ENCODE peak calls at places on chromosome 2, in ten cellular contexts. S, Z, D, C, E, M, W, Q, H and V are unnamed samples.
A peak's percentile ranks its signal among the peaks of the same experiment; 100 is the strongest.

GRCh38 chr2:156229724-156230362 is 102.7 kb downstream of the NR4A2 start:
- DNase-seq in S (no peak), Z (no peak), D (no peak), C (no peak), E (no peak), M (no peak), W (no peak), Q (no peak), H (no peak), V (no peak)

GRCh38 chr2:150144546-150145305 is 342.7 kb downstream of the RND3 start:
- DNase-seq in S (no peak), Z (no peak), D (no peak), C (no peak), E (peak; percentile 68), M (no peak), W (no peak), Q (no peak), H (no peak), V (no peak)

GRCh38 chr2:9430316-9431293 is 7.2 kb downstream of the CPSF3 start:
- DNase-seq in S (no peak), Z (no peak), D (no peak), C (no peak), E (peak; percentile 39), M (no peak), W (no peak), Q (no peak), H (no peak), V (no peak)

GRCh38 chr2:105959357-105959756 is 214.6 kb downstream of the NCK2 start:
- DNase-seq in S (no peak), Z (no peak), D (no peak), C (no peak), E (no peak), M (no peak), W (no peak), Q (no peak), H (no peak), V (no peak)

GRCh38 chr2:195451160-195451559 is 205.9 kb upstream of the SLC39A10 start:
- DNase-seq in S (no peak), Z (no peak), D (no peak), C (no peak), E (no peak), M (no peak), W (no peak), Q (no peak), H (no peak), V (no peak)

GRCh38 chr2:33275689-33276444 is 200.6 kb upstream of the RASGRP3 start:
- DNase-seq in S (peak; percentile 63), Z (peak; percentile 53), D (peak; percentile 78), C (peak; percentile 6), E (peak; percentile 98), M (peak; percentile 93), W (peak; percentile 78), Q (peak; percentile 78), H (no peak), V (no peak)

GRCh38 chr2:120261387-120262006 is 8.8 kb downstream of the RALB start:
- DNase-seq in S (no peak), Z (no peak), D (no peak), C (no peak), E (no peak), M (no peak), W (no peak), Q (no peak), H (no peak), V (no peak)

GRCh38 chr2:74513605-74514367 is 464 bp upstream of the TLX2 start:
- DNase-seq in S (no peak), Z (no peak), D (no peak), C (no peak), E (no peak), M (no peak), W (no peak), Q (no peak), H (peak; percentile 54), V (no peak)

GRCh38 chr2:98608962-98609604 is 694 bp downstream of the UNC50 start:
- DNase-seq in S (no peak), Z (no peak), D (no peak), C (no peak), E (peak; percentile 55), M (peak; percentile 16), W (peak; percentile 63), Q (no peak), H (peak; percentile 53), V (no peak)

GRCh38 chr2:241009601-241010530 is 11.4 kb downstream of the SNED1 start:
- DNase-seq in S (peak; percentile 53), Z (peak; percentile 45), D (no peak), C (no peak), E (peak; percentile 80), M (no peak), W (peak; percentile 60), Q (no peak), H (peak; percentile 59), V (peak; percentile 18)

GRCh38 chr2:222296311-222296736 is 2.5 kb downstream of the PAX3 start:
- DNase-seq in S (no peak), Z (no peak), D (no peak), C (no peak), E (no peak), M (no peak), W (no peak), Q (no peak), H (no peak), V (no peak)

GRCh38 chr2:239139101-239139500 is 261.7 kb downstream of the HDAC4 start:
- DNase-seq in S (peak; percentile 7), Z (no peak), D (no peak), C (no peak), E (no peak), M (no peak), W (no peak), Q (no peak), H (no peak), V (no peak)

GRCh38 chr2:217798743-217799552 is 203.8 kb downstream of the TNS1 start:
- DNase-seq in S (no peak), Z (peak; percentile 26), D (peak; percentile 3), C (no peak), E (no peak), M (no peak), W (no peak), Q (peak; percentile 58), H (no peak), V (no peak)

GRCh38 chr2:218961651-218962570 is 2.4 kb downstream of the CDK5R2 start:
- DNase-seq in S (no peak), Z (no peak), D (no peak), C (no peak), E (no peak), M (no peak), W (no peak), Q (no peak), H (peak; percentile 75), V (no peak)

GRCh38 chr2:36695746-36696415 is 626 bp upstream of the VIT start:
- DNase-seq in S (no peak), Z (no peak), D (no peak), C (no peak), E (peak; percentile 65), M (no peak), W (no peak), Q (no peak), H (no peak), V (no peak)
- TF ChIP-seq CTCF in S (peak; percentile 10), Z (no peak), D (no peak), C (no peak), E (peak; percentile 23), M (no peak), W (peak; percentile 18), Q (peak; percentile 6), H (peak; percentile 9), V (peak; percentile 68)

DNA sequence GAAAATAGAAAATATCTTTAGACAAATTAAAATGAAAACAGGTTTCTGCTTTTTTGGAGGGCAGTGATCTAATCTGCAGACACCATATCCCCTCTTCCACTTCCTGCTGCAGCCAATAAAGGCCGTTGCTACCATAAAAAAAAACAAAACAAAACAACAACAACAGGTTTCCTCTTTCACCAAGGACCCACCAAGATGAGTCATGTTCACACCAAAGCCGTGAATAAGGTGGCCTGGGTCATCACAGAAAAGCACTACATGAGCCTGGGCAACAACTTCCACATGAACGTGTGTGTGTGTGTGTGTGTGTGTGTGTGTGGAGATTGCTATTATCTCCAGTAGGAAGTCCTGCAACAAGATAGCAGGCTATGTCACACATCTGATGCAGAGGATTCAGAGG is 24.8 kb upstream of the TFCP2L1 start:
- DNase-seq in S (no peak), Z (peak; percentile 5), D (no peak), C (no peak), E (no peak), M (no peak), W (no peak), Q (no peak), H (no peak), V (no peak)
- H3K9me3 ChIP-seq in S (no peaks in the 10 kb centered on the region), Z (no peaks in the 10 kb centered on the region), D (no peaks in the 10 kb centered on the region), C (no peaks in the 10 kb centered on the region), E (no peaks in the 10 kb centered on the region), M (no peaks in the 10 kb centered on the region), W (no peaks in the 10 kb centered on the region), Q (no peaks in the 10 kb centered on the region), H (no peaks in the 10 kb centered on the region), V (no peaks in the 10 kb centered on the region)

GRCh38 chr2:96534701-96535181 is 1.8 kb upstream of the ARID5A start:
- DNase-seq in S (no peak), Z (no peak), D (no peak), C (no peak), E (no peak), M (no peak), W (no peak), Q (no peak), H (no peak), V (no peak)

GRCh38 chr2:96535331-96535730 is 1.2 kb upstream of the ARID5A start:
- DNase-seq in S (no peak), Z (no peak), D (no peak), C (no peak), E (no peak), M (no peak), W (no peak), Q (no peak), H (no peak), V (no peak)

GRCh38 chr2:96533292-96534073 is 3.1 kb upstream of the ARID5A start:
- DNase-seq in S (peak; percentile 89), Z (peak; percentile 62), D (peak; percentile 87), C (no peak), E (peak; percentile 26), M (no peak), W (no peak), Q (peak; percentile 97), H (no peak), V (peak; percentile 88)

GRCh38 chr2:96532641-96533291 is 3.8 kb upstream of the ARID5A start:
- DNase-seq in S (no peak), Z (no peak), D (no peak), C (no peak), E (no peak), M (no peak), W (no peak), Q (no peak), H (no peak), V (no peak)

DNA sequence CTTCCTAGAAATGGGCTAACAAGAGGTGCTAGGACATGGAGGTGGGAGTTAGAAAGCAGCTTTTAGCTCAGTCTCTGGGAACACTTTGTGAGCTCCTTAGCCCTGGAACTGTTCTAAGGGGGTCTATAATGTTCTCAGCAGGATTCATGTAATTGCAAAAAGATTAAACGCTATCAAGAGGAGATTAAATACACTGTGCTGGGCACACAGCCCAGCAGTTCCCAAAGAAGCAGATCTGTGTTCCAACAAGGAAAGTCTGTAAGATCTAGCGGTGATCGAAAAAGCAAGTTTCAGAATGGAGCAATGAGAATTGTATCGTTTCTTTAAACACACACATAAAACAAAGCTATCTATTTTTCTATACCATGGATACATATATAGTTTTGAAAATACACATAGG is 2.4 kb upstream of the ARID5A start:
- DNase-seq in S (no peak), Z (no peak), D (no peak), C (no peak), E (no peak), M (no peak), W (no peak), Q (no peak), H (no peak), V (no peak)
- H3K27ac ChIP-seq in S (peak overlapping the region; percentile 98), Z (peak overlapping the region; percentile 99), D (peak overlapping the region; percentile 97), C (no peak overlapping the region), E (no peak overlapping the region), M (no peak overlapping the region), W (peak overlapping the region; percentile 1), Q (peak overlapping the region; percentile 97), H (no peak overlapping the region), V (peak overlapping the region; percentile 82)

GRCh38 chr2:88950010-88950409 is 258.5 kb downstream of the RPIA start:
- DNase-seq in S (no peak), Z (no peak), D (no peak), C (no peak), E (no peak), M (peak; percentile 10), W (no peak), Q (no peak), H (no peak), V (no peak)
- TF ChIP-seq CTCF in S (no peak), Z (no peak), D (no peak), C (peak; percentile 64), E (no peak), M (peak; percentile 38), W (no peak), Q (no peak), H (no peak), V (no peak)